ENCODE peak calls at places on chromosomes 5 and 9, in nine cellular contexts. I is Peyer's patch; N is CD8-positive, alpha-beta T cell; G is neural progenitor cell; E is mucosa of descending colon; X is lung; P is left ventricle myocardium inferior; C is stomach; L is cardiac muscle cell. Z is an unnamed sample. For H3K4me1, the result is how much of the 10 kb centered on the place peaks cover.

GRCh38 chr5:169795311-169795710 is 158.2 kb downstream of the DOCK2 start:
- DNase-seq in E (no peak), I (no peak), X (no peak), G (no peak), N (no peak), P (no peak), C (no peak), L (no peak), Z (no peak)

GRCh38 chr5:179343021-179343781 is 2.1 kb downstream of the ADAMTS2 start:
- DNase-seq in L (no peak), N (no peak), P (no peak), I (no peak), C (no peak), E (no peak), G (peak), X (no peak), Z (no peak)

GRCh38 chr5:145403959-145404358 is 431.2 kb downstream of the PRELID2 start:
- DNase-seq in N (no peak), C (no peak), G (no peak), I (no peak), P (no peak), L (no peak), X (no peak), E (no peak), Z (no peak)

GRCh38 chr5:60332244-60333018 is 367.5 kb downstream of the DEPDC1B start:
- DNase-seq in E (no peak), G (no peak), N (no peak), X (no peak), I (no peak), C (no peak), L (peak), P (no peak), Z (no peak)

GRCh38 chr9:36487482-36488321 is 85.0 kb upstream of the MELK start:
- DNase-seq in C (peak), I (peak), X (peak), E (peak), N (peak), P (peak), L (peak), G (peak), Z (peak)

GRCh38 chr9:123511326-123511974 is 155.5 kb downstream of the CRB2 start:
- DNase-seq in L (no peak), X (no peak), E (no peak), P (no peak), G (no peak), C (no peak), N (no peak), I (no peak), Z (no peak)

GRCh38 chr5:1815071-1815786 is 14.0 kb downstream of the NDUFS6 start:
- DNase-seq in I (no peak), G (no peak), N (no peak), X (no peak), L (no peak), E (no peak), P (no peak), C (no peak), Z (peak)

GRCh38 chr5:116971131-116971530 is 396.5 kb upstream of the SEMA6A start:
- DNase-seq in X (no peak), C (no peak), N (no peak), P (no peak), G (no peak), L (no peak), I (no peak), E (no peak), Z (no peak)

GRCh38 chr9:89359018-89359417 is 40.7 kb downstream of the SECISBP2 start:
- DNase-seq in C (no peak), E (no peak), P (no peak), X (no peak), I (no peak), L (no peak), G (peak), N (no peak), Z (no peak)

GRCh38 chr5:173800340-173800739 is 87.8 kb upstream of the CPEB4 start:
- DNase-seq in L (peak), I (no peak), P (no peak), X (no peak), G (no peak), N (no peak), C (no peak), E (no peak), Z (no peak)

GRCh38 chr9:128575469-128575868 is 23.1 kb downstream of the SPTAN1 start:
- DNase-seq in P (no peak), N (no peak), C (no peak), X (no peak), L (no peak), I (no peak), E (no peak), G (no peak), Z (no peak)

GRCh38 chr9:120928015-120928719 is 1.6 kb upstream of the TRAF1 start:
- DNase-seq in C (peak), N (peak), I (peak), P (peak), L (no peak), X (peak), G (peak), E (peak), Z (peak)
- H3K4me3 ChIP-seq in C (peak), N (peak), I (peak), P (peak), L (peak), X (peak), G (peak), E (peak), Z (peak)

GRCh38 chr9:6564868-6565267 is 80.7 kb downstream of the GLDC start:
- DNase-seq in N (no peak), L (peak), X (no peak), P (peak), G (no peak), I (no peak), C (no peak), E (no peak), Z (no peak)

GRCh38 chr9:6565312-6565711 is 80.2 kb downstream of the GLDC start:
- DNase-seq in P (no peak), G (no peak), X (no peak), N (no peak), E (no peak), C (no peak), L (peak), I (no peak), Z (no peak)

GRCh38 chr9:6564370-6564769 is 81.2 kb downstream of the GLDC start:
- DNase-seq in E (no peak), L (peak), X (no peak), N (no peak), G (no peak), I (no peak), P (no peak), C (no peak), Z (no peak)

GRCh38 chr9:6563036-6563435 is 82.5 kb downstream of the GLDC start:
- DNase-seq in N (no peak), L (no peak), I (no peak), P (no peak), X (peak), E (no peak), C (no peak), G (no peak), Z (no peak)

GRCh38 chr9:6562194-6562593 is 83.3 kb downstream of the GLDC start:
- DNase-seq in G (no peak), C (no peak), N (no peak), I (no peak), L (no peak), E (no peak), P (no peak), X (no peak), Z (no peak)
- H3K4me1 ChIP-seq in G (under half), C (under half), N (under half), I (under half), L (under half), E (under half), P (under half), X (under half), Z (under half)

GRCh38 chr9:35162605-35163315 is 951 bp downstream of the UNC13B start:
- DNase-seq in L (no peak), P (no peak), N (no peak), X (no peak), E (no peak), G (no peak), C (no peak), I (no peak), Z (peak)

GRCh38 chr9:35164711-35165110 is 2.9 kb downstream of the UNC13B start:
- DNase-seq in E (no peak), L (peak), G (no peak), C (no peak), X (no peak), I (no peak), N (no peak), P (no peak), Z (no peak)

GRCh38 chr9:35161713-35162604 is at the start of gene UNC13B:
- DNase-seq in L (peak), E (peak), G (peak), X (peak), C (peak), N (peak), I (peak), P (peak), Z (peak)

GRCh38 chr9:35158501-35159280 is 3.1 kb upstream of the UNC13B start:
- DNase-seq in X (no peak), E (no peak), P (no peak), L (no peak), I (peak), N (no peak), C (no peak), G (no peak), Z (no peak)

GRCh38 chr9:35163413-35163812 is 1.6 kb downstream of the UNC13B start:
- DNase-seq in E (no peak), P (no peak), L (no peak), X (no peak), C (no peak), N (no peak), I (no peak), G (no peak), Z (no peak)
- H3K4me3 ChIP-seq in E (no peak), P (peak), L (peak), X (no peak), C (peak), N (no peak), I (peak), G (peak), Z (no peak)

DNA sequence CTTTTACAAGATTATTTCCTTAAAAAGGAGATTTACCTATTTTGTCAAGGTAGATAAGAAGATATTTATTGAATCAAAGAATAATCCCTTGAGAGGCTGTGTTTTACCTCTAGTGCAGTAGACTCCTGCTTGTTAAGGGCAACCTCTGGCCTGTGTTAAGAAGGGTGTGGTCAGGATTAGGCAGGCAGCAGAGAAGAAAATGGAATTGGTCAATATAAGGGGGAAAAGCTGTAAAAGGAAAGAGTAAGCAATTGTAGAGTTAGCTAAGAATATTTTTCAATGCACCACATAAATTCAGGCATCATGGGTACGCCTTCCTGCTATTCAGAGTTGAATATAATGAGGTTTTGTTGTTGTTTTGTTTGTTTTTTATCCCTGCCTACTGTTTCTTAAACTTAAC is 6.2 kb downstream of the CCDC125 start:
- DNase-seq in X (no peak), P (no peak), L (no peak), C (no peak), E (no peak), G (no peak), I (no peak), N (no peak), Z (no peak)
- H3K4me1 ChIP-seq in X (under half), P (under half), L (under half), C (under half), E (under half), G (under half), I (under half), N (under half), Z (under half)

DNA sequence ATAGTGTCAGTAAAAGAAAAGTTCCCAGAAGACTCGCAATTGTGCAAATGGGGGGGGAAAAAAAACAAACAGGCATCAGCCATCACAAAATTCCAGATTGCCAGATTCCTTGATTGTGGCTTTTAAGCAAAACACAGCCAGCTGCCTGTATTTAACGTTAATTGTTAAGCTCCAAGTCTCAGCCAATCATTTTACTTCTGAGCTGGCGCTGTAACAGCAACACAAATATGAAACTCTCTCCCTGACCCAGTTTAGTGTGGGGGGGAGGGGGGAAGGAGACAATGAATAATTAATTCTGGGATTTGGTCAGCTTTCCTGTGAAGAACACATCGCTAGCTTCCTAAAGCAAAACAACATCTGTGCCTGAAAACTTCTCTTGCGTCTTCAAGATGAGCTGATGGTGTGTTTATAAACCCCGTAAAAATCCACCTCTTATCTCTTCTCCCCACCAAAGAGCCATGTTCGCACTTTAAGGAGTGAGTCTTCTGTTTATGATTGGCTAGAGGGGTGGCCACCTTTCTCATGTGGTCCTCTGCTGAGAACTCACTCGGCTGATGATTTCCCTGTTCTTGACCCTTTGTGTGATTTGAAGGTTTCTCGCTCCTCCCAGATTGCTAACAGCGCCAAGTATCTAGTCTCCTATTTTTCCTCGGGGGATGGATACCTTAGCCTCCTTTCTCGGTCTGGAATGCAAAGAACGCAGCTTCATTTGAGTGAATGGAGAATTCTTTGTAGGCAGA is 160.2 kb upstream of the DAPK1 start:
- DNase-seq in X (no peak), C (no peak), L (peak), G (peak), E (no peak), P (no peak), I (no peak), N (no peak), Z (no peak)
- H3K4me3 ChIP-seq in X (no peak), C (peak), L (peak), G (peak), E (no peak), P (peak), I (peak), N (peak), Z (peak)

Z was measured in CD8-positive, alpha-beta memory T cell.